ENCODE peak calls at places on chromosome 21, in six cellular contexts. One of them, this sample, is unnamed.

GRCh38 chr21:44962481-44962966 is 22.7 kb downstream of the SLX9 start:
- DNase-seq in cardiac muscle cell: peak
- DNase-seq in HFF-Myc: peak
- DNase-seq in NB4: no peak
- DNase-seq in heart right ventricle: no peak
- DNase-seq in CD8-positive, alpha-beta T cell: no peak
- DNase-seq in this sample: peak

GRCh38 chr21:31181089-31181757 is 142.9 kb upstream of the KRTAP19-8 start:
- DNase-seq in NB4: no peak
- DNase-seq in heart right ventricle: no peak
- DNase-seq in CD8-positive, alpha-beta T cell: peak
- DNase-seq in HFF-Myc: no peak
- DNase-seq in cardiac muscle cell: no peak
- DNase-seq in this sample: no peak

GRCh38 chr21:44498280-44498964 is 41.6 kb downstream of the KRTAP10-1 start:
- DNase-seq in cardiac muscle cell: no peak
- DNase-seq in CD8-positive, alpha-beta T cell: no peak
- DNase-seq in heart right ventricle: no peak
- DNase-seq in HFF-Myc: no peak
- DNase-seq in NB4: no peak
- DNase-seq in this sample: no peak

GRCh38 chr21:28892550-28893111 is 100.0 kb downstream of the LTN1 start:
- DNase-seq in CD8-positive, alpha-beta T cell: no peak
- DNase-seq in cardiac muscle cell: no peak
- DNase-seq in HFF-Myc: no peak
- DNase-seq in heart right ventricle: no peak
- DNase-seq in NB4: no peak
- DNase-seq in this sample: no peak

GRCh38 chr21:45018131-45019075 is 56.0 kb upstream of the ADARB1 start:
- DNase-seq in HFF-Myc: no peak
- DNase-seq in CD8-positive, alpha-beta T cell: no peak
- DNase-seq in NB4: no peak
- DNase-seq in heart right ventricle: no peak
- DNase-seq in cardiac muscle cell: no peak
- DNase-seq in this sample: no peak

GRCh38 chr21:32055305-32055704 is 182.5 kb downstream of the HUNK start:
- DNase-seq in CD8-positive, alpha-beta T cell: no peak
- DNase-seq in heart right ventricle: no peak
- DNase-seq in cardiac muscle cell: no peak
- DNase-seq in NB4: no peak
- DNase-seq in HFF-Myc: peak
- DNase-seq in this sample: no peak

GRCh38 chr21:29194847-29195246 is 64.4 kb downstream of the MAP3K7CL start:
- DNase-seq in heart right ventricle: no peak
- DNase-seq in HFF-Myc: no peak
- DNase-seq in NB4: no peak
- DNase-seq in CD8-positive, alpha-beta T cell: no peak
- DNase-seq in cardiac muscle cell: no peak
- DNase-seq in this sample: no peak

GRCh38 chr21:37863842-37864241 is 52.4 kb downstream of the KCNJ6 start:
- DNase-seq in heart right ventricle: no peak
- DNase-seq in NB4: no peak
- DNase-seq in HFF-Myc: no peak
- DNase-seq in CD8-positive, alpha-beta T cell: no peak
- DNase-seq in cardiac muscle cell: no peak
- DNase-seq in this sample: no peak

GRCh38 chr21:44874240-44874496 is 678 bp upstream of the PTTG1IP start:
- DNase-seq in CD8-positive, alpha-beta T cell: no peak
- DNase-seq in cardiac muscle cell: no peak
- DNase-seq in heart right ventricle: no peak
- DNase-seq in HFF-Myc: no peak
- DNase-seq in NB4: no peak
- DNase-seq in this sample: no peak

GRCh38 chr21:23217597-23217996 is 2219.4 kb downstream of the NCAM2 start:
- DNase-seq in HFF-Myc: no peak
- DNase-seq in cardiac muscle cell: no peak
- DNase-seq in heart right ventricle: no peak
- DNase-seq in CD8-positive, alpha-beta T cell: no peak
- DNase-seq in NB4: no peak
- DNase-seq in this sample: no peak

GRCh38 chr21:29130234-29130993 is at the start of gene MAP3K7CL:
- DNase-seq in CD8-positive, alpha-beta T cell: no peak
- DNase-seq in HFF-Myc: peak
- DNase-seq in heart right ventricle: peak
- DNase-seq in cardiac muscle cell: no peak
- DNase-seq in NB4: no peak
- DNase-seq in this sample: peak

GRCh38 chr21:43659136-43660000 is at the start of the genes HSF2BP and RRP1B:
- DNase-seq in NB4: peak
- DNase-seq in heart right ventricle: peak
- DNase-seq in cardiac muscle cell: peak
- DNase-seq in HFF-Myc: peak
- DNase-seq in CD8-positive, alpha-beta T cell: peak
- DNase-seq in this sample: no peak

GRCh38 chr21:38621132-38621531 is 122.9 kb upstream of the ERG start:
- DNase-seq in NB4: no peak
- DNase-seq in CD8-positive, alpha-beta T cell: no peak
- DNase-seq in HFF-Myc: no peak
- DNase-seq in heart right ventricle: no peak
- DNase-seq in cardiac muscle cell: no peak
- DNase-seq in this sample: no peak

GRCh38 chr21:24308183-24308582 is 1299.1 kb downstream of the MRPL39 start:
- DNase-seq in HFF-Myc: no peak
- DNase-seq in CD8-positive, alpha-beta T cell: no peak
- DNase-seq in heart right ventricle: no peak
- DNase-seq in NB4: no peak
- DNase-seq in cardiac muscle cell: no peak
- DNase-seq in this sample: no peak

GRCh38 chr21:30839304-30839703 is 9.7 kb upstream of the KRTAP7-1 start:
- DNase-seq in HFF-Myc: peak
- DNase-seq in CD8-positive, alpha-beta T cell: no peak
- DNase-seq in NB4: peak
- DNase-seq in heart right ventricle: no peak
- DNase-seq in cardiac muscle cell: peak
- DNase-seq in this sample: no peak

GRCh38 chr21:16633851-16634521 is 878.9 kb upstream of the CXADR start:
- DNase-seq in CD8-positive, alpha-beta T cell: no peak
- DNase-seq in NB4: no peak
- DNase-seq in HFF-Myc: no peak
- DNase-seq in cardiac muscle cell: no peak
- DNase-seq in heart right ventricle: no peak
- DNase-seq in this sample: no peak

GRCh38 chr21:38958940-38959685 is 153.4 kb downstream of the ETS2 start:
- DNase-seq in cardiac muscle cell: no peak
- DNase-seq in CD8-positive, alpha-beta T cell: no peak
- DNase-seq in heart right ventricle: peak
- DNase-seq in NB4: peak
- DNase-seq in HFF-Myc: no peak
- DNase-seq in this sample: peak

GRCh38 chr21:17712887-17713286 is 100.2 kb upstream of the BTG3 start:
- DNase-seq in CD8-positive, alpha-beta T cell: no peak
- DNase-seq in HFF-Myc: no peak
- DNase-seq in heart right ventricle: no peak
- DNase-seq in NB4: no peak
- DNase-seq in cardiac muscle cell: no peak
- DNase-seq in this sample: no peak

GRCh38 chr21:28704746-28705145 is 287.9 kb downstream of the LTN1 start:
- DNase-seq in cardiac muscle cell: peak
- DNase-seq in heart right ventricle: peak
- DNase-seq in HFF-Myc: no peak
- DNase-seq in NB4: no peak
- DNase-seq in CD8-positive, alpha-beta T cell: no peak
- DNase-seq in this sample: no peak

GRCh38 chr21:38622081-38622826 is 124.0 kb upstream of the ERG start:
- DNase-seq in heart right ventricle: no peak
- DNase-seq in CD8-positive, alpha-beta T cell: no peak
- DNase-seq in cardiac muscle cell: no peak
- DNase-seq in NB4: no peak
- DNase-seq in HFF-Myc: no peak
- DNase-seq in this sample: no peak

GRCh38 chr21:33112151-33112550 is 42.2 kb downstream of the OLIG1 start:
- DNase-seq in HFF-Myc: no peak
- DNase-seq in CD8-positive, alpha-beta T cell: no peak
- DNase-seq in cardiac muscle cell: no peak
- DNase-seq in heart right ventricle: no peak
- DNase-seq in NB4: no peak
- DNase-seq in this sample: no peak

GRCh38 chr21:23401278-23401677 is 2206.0 kb downstream of the MRPL39 start:
- DNase-seq in NB4: peak
- DNase-seq in cardiac muscle cell: peak
- DNase-seq in CD8-positive, alpha-beta T cell: no peak
- DNase-seq in HFF-Myc: no peak
- DNase-seq in heart right ventricle: no peak
- DNase-seq in this sample: no peak

GRCh38 chr21:33028759-33029511 is 3.2 kb downstream of the OLIG2 start:
- DNase-seq in CD8-positive, alpha-beta T cell: peak
- DNase-seq in HFF-Myc: no peak
- DNase-seq in NB4: no peak
- DNase-seq in cardiac muscle cell: no peak
- DNase-seq in heart right ventricle: no peak
- DNase-seq in this sample: no peak

GRCh38 chr21:25080161-25080560 is 527.1 kb downstream of the MRPL39 start:
- DNase-seq in HFF-Myc: no peak
- DNase-seq in CD8-positive, alpha-beta T cell: no peak
- DNase-seq in NB4: no peak
- DNase-seq in heart right ventricle: no peak
- DNase-seq in cardiac muscle cell: no peak
- DNase-seq in this sample: no peak

GRCh38 chr21:37554661-37555379 is 188.2 kb downstream of the DYRK1A start:
- DNase-seq in CD8-positive, alpha-beta T cell: no peak
- DNase-seq in heart right ventricle: no peak
- DNase-seq in HFF-Myc: no peak
- DNase-seq in cardiac muscle cell: no peak
- DNase-seq in NB4: no peak
- DNase-seq in this sample: no peak

GRCh38 chr21:25709684-25710265 is 24.9 kb downstream of the ATP5PF start:
- DNase-seq in cardiac muscle cell: no peak
- DNase-seq in HFF-Myc: no peak
- DNase-seq in NB4: peak
- DNase-seq in CD8-positive, alpha-beta T cell: no peak
- DNase-seq in heart right ventricle: no peak
- DNase-seq in this sample: no peak

GRCh38 chr21:41764558-41765392 is 2.1 kb downstream of the RIPK4 start:
- DNase-seq in NB4: no peak
- DNase-seq in cardiac muscle cell: no peak
- DNase-seq in CD8-positive, alpha-beta T cell: no peak
- DNase-seq in HFF-Myc: no peak
- DNase-seq in heart right ventricle: no peak
- DNase-seq in this sample: peak
- H3K4me3 ChIP-seq in NB4: no peak
- H3K4me3 ChIP-seq in cardiac muscle cell: no peak
- H3K4me3 ChIP-seq in CD8-positive, alpha-beta T cell: no peak
- H3K4me3 ChIP-seq in HFF-Myc: no peak
- H3K4me3 ChIP-seq in heart right ventricle: no peak
- H3K4me3 ChIP-seq in this sample: peak

GRCh38 chr21:35933466-35933865 is 126.9 kb downstream of the SETD4 start:
- DNase-seq in HFF-Myc: peak
- DNase-seq in NB4: peak
- DNase-seq in heart right ventricle: peak
- DNase-seq in CD8-positive, alpha-beta T cell: no peak
- DNase-seq in cardiac muscle cell: no peak
- DNase-seq in this sample: peak
- TF ChIP-seq CTCF in HFF-Myc: peak
- TF ChIP-seq CTCF in NB4: no peak
- TF ChIP-seq CTCF in heart right ventricle: peak
- TF ChIP-seq CTCF in CD8-positive, alpha-beta T cell: no peak
- TF ChIP-seq CTCF in cardiac muscle cell: peak
- TF ChIP-seq CTCF in this sample: peak

GRCh38 chr21:46024983-46025860 is 43.7 kb downstream of the COL6A1 start:
- DNase-seq in NB4: no peak
- DNase-seq in heart right ventricle: no peak
- DNase-seq in cardiac muscle cell: peak
- DNase-seq in CD8-positive, alpha-beta T cell: no peak
- DNase-seq in HFF-Myc: no peak
- DNase-seq in this sample: no peak
- H3K4me3 ChIP-seq in NB4: no peak
- H3K4me3 ChIP-seq in heart right ventricle: no peak
- H3K4me3 ChIP-seq in cardiac muscle cell: no peak
- H3K4me3 ChIP-seq in CD8-positive, alpha-beta T cell: no peak
- H3K4me3 ChIP-seq in HFF-Myc: no peak
- H3K4me3 ChIP-seq in this sample: no peak

GRCh38 chr21:26847951-26848350 is 2.7 kb upstream of the ADAMTS1 start:
- DNase-seq in CD8-positive, alpha-beta T cell: no peak
- DNase-seq in cardiac muscle cell: no peak
- DNase-seq in HFF-Myc: no peak
- DNase-seq in heart right ventricle: no peak
- DNase-seq in NB4: no peak
- DNase-seq in this sample: no peak

GRCh38 chr21:26845066-26845749 is at the start of gene ADAMTS1:
- DNase-seq in CD8-positive, alpha-beta T cell: no peak
- DNase-seq in NB4: no peak
- DNase-seq in HFF-Myc: no peak
- DNase-seq in cardiac muscle cell: peak
- DNase-seq in heart right ventricle: peak
- DNase-seq in this sample: peak

GRCh38 chr21:26844258-26845065 is 747 bp downstream of the ADAMTS1 start:
- DNase-seq in cardiac muscle cell: peak
- DNase-seq in NB4: no peak
- DNase-seq in heart right ventricle: peak
- DNase-seq in HFF-Myc: no peak
- DNase-seq in CD8-positive, alpha-beta T cell: no peak
- DNase-seq in this sample: no peak

GRCh38 chr21:26845750-26846035 is 484 bp upstream of the ADAMTS1 start:
- DNase-seq in cardiac muscle cell: no peak
- DNase-seq in heart right ventricle: no peak
- DNase-seq in NB4: no peak
- DNase-seq in HFF-Myc: no peak
- DNase-seq in CD8-positive, alpha-beta T cell: no peak
- DNase-seq in this sample: no peak

GRCh38 chr21:26846036-26846931 is 1.1 kb upstream of the ADAMTS1 start:
- DNase-seq in CD8-positive, alpha-beta T cell: no peak
- DNase-seq in heart right ventricle: peak
- DNase-seq in NB4: no peak
- DNase-seq in HFF-Myc: no peak
- DNase-seq in cardiac muscle cell: peak
- DNase-seq in this sample: peak
- TF ChIP-seq CTCF in CD8-positive, alpha-beta T cell: no peak
- TF ChIP-seq CTCF in heart right ventricle: no peak
- TF ChIP-seq CTCF in NB4: no peak
- TF ChIP-seq CTCF in HFF-Myc: peak
- TF ChIP-seq CTCF in cardiac muscle cell: no peak
- TF ChIP-seq CTCF in this sample: peak

This sample was measured in epithelial cell of proximal tubule.